ENCODE peak calls at places on chromosomes 4 and X, in four cellular contexts. G is stimulated activated CD4-positive, alpha-beta T cell treated with anti-CD3 and anti-CD28 coated beads, Interleukin-4, amount 100 ng/mL, for 4 hours; A is breast epithelium; O is PC-3. Y is an unnamed sample.

GRCh38 chr4:189178125-189178746 is 762.4 kb upstream of the FRG1 start:
- DNase-seq in A (no peak), G (no peak), O (no peak), Y (no peak)

GRCh38 chrX:8887004-8887403 is 85.8 kb upstream of the FAM9A start:
- DNase-seq in G (no peak), A (no peak), O (no peak), Y (no peak)

GRCh38 chr4:168711197-168712120 is 214.6 kb downstream of the PALLD start:
- DNase-seq in G (no peak), O (no peak), A (no peak), Y (no peak)

GRCh38 chr4:1767058-1767769 is 25.9 kb upstream of the FGFR3 start:
- DNase-seq in G (no peak), O (no peak), A (no peak), Y (no peak)

GRCh38 chrX:22818061-22818460 is 181.7 kb upstream of the DDX53 start:
- DNase-seq in G (no peak), O (no peak), A (no peak), Y (no peak)

GRCh38 chr4:77636902-77637301 is 31.3 kb downstream of the CXCL13 start:
- DNase-seq in G (no peak), A (no peak), O (peak), Y (no peak)

GRCh38 chrX:13752646-13753045 is 18.1 kb downstream of the OFD1 start:
- DNase-seq in O (no peak), G (no peak), A (no peak), Y (peak)

GRCh38 chr4:7581477-7581876 is 146.7 kb upstream of the PSAPL1 start:
- DNase-seq in A (no peak), O (no peak), G (no peak), Y (no peak)

GRCh38 chrX:150352581-150352980 is 10.5 kb upstream of the MAMLD1 start:
- DNase-seq in O (peak), G (no peak), A (no peak), Y (no peak)

GRCh38 chr4:106893395-106893881 is 142.7 kb downstream of the DKK2 start:
- DNase-seq in A (no peak), O (no peak), G (no peak), Y (no peak)

GRCh38 chr4:174467107-174467506 is 55.2 kb downstream of the HPGD start:
- DNase-seq in O (no peak), G (no peak), A (no peak), Y (no peak)

GRCh38 chr4:70715097-70715496 is 6.7 kb upstream of the RUFY3 start:
- DNase-seq in A (no peak), G (no peak), O (no peak), Y (peak)

GRCh38 chr4:94454405-94454804 is 2.7 kb downstream of the PDLIM5 start:
- DNase-seq in G (no peak), A (no peak), O (peak), Y (no peak)

GRCh38 chrX:131816551-131817136 is 206.5 kb upstream of the STK26 start:
- DNase-seq in G (peak), A (peak), O (peak), Y (peak)

GRCh38 chr4:84237008-84237407 is 262.1 kb downstream of the NKX6-1 start:
- DNase-seq in O (peak), G (no peak), A (no peak), Y (no peak)

GRCh38 chrX:57669961-57670360 is 10.1 kb downstream of the NLRP2B start:
- DNase-seq in O (no peak), G (no peak), A (no peak), Y (no peak)

GRCh38 chr4:11495291-11495690 is 66.6 kb upstream of the HS3ST1 start:
- DNase-seq in O (no peak), G (no peak), A (no peak), Y (no peak)

GRCh38 chr4:126223784-126224407 is 909.1 kb downstream of the FAT4 start:
- DNase-seq in G (no peak), A (no peak), O (peak), Y (no peak)

GRCh38 chr4:8262637-8263322 is 6.8 kb upstream of the HTRA3 start:
- DNase-seq in A (no peak), O (no peak), G (no peak), Y (no peak)

GRCh38 chr4:98661356-98662054 is 3.1 kb upstream of the TSPAN5 start:
- DNase-seq in A (no peak), O (peak), G (no peak), Y (no peak)

GRCh38 chrX:21738145-21738949 is 19.6 kb downstream of the SMPX start:
- DNase-seq in O (no peak), A (no peak), G (no peak), Y (no peak)